ENCODE peak calls at places on chromosomes 1 and 21, in five cellular contexts. B, N, C, E and K are unnamed samples.

GRCh38 chr1:166153641-166154350 is 13.0 kb downstream of the FAM78B start:
- DNase-seq in C (no peak), E (no peak), N (no peak), B (no peak), K (no peak)

GRCh38 chr21:36647279-36648093 is 51.4 kb upstream of the SIM2 start:
- DNase-seq in E (peak; percentile 61), N (no peak), C (peak; percentile 8), B (peak; percentile 57), K (no peak)

GRCh38 chr1:15128520-15129313 is 24.8 kb upstream of the TMEM51 start:
- DNase-seq in B (peak; percentile 86), N (peak; percentile 94), C (peak; percentile 81), E (peak; percentile 76), K (peak; percentile 73)

GRCh38 chr1:41917835-41918449 is 780 bp downstream of the HIVEP3 start:
- DNase-seq in N (peak; percentile 73), E (peak; percentile 54), C (no peak), B (peak; percentile 56), K (peak; percentile 59)

GRCh38 chr1:87208936-87209335 is 119.7 kb upstream of the LMO4 start:
- DNase-seq in N (no peak), E (no peak), C (no peak), B (no peak), K (no peak)

GRCh38 chr1:151406176-151406575 is 6.8 kb downstream of the PSMB4 start:
- DNase-seq in E (no peak), C (no peak), B (no peak), N (no peak), K (no peak)

GRCh38 chr1:211833174-211833820 is 2.7 kb upstream of the LPGAT1 start:
- DNase-seq in E (no peak), B (no peak), N (no peak), C (no peak), K (no peak)

GRCh38 chr1:226656601-226657277 is 82.3 kb downstream of the ITPKB start:
- DNase-seq in B (no peak), N (no peak), C (no peak), E (peak; percentile 74), K (no peak)

GRCh38 chr1:210310562-210310961 is 18.1 kb upstream of the HHAT start:
- DNase-seq in C (no peak), N (no peak), E (no peak), B (no peak), K (no peak)

GRCh38 chr1:187342495-187342894 is 513.7 kb downstream of the PLA2G4A start:
- DNase-seq in E (peak; percentile 61), C (no peak), B (no peak), N (no peak), K (no peak)

GRCh38 chr1:54542962-54543539 is 5.0 kb upstream of the ACOT11 start:
- DNase-seq in B (no peak), E (peak; percentile 45), C (peak; percentile 57), N (no peak), K (no peak)

GRCh38 chr1:163166886-163167555 is 35.7 kb downstream of the RGS5 start:
- DNase-seq in B (no peak), N (no peak), C (no peak), E (peak; percentile 48), K (no peak)

GRCh38 chr21:15804247-15804985 is 74.6 kb downstream of the USP25 start:
- DNase-seq in C (no peak), E (no peak), N (no peak), B (no peak), K (no peak)

GRCh38 chr21:42474043-42474831 is 21.8 kb downstream of the RSPH1 start:
- DNase-seq in C (no peak), N (no peak), B (peak; percentile 71), E (peak; percentile 26), K (no peak)

GRCh38 chr1:173383341-173383740 is 93.8 kb upstream of the PRDX6 start:
- DNase-seq in B (no peak), C (no peak), E (no peak), N (no peak), K (no peak)

GRCh38 chr1:173392895-173393654 is 84.1 kb upstream of the PRDX6 start:
- DNase-seq in B (no peak), C (peak; percentile 77), E (peak; percentile 93), N (no peak), K (no peak)

GRCh38 chr1:173393655-173393993 is 83.5 kb upstream of the PRDX6 start:
- DNase-seq in B (no peak), N (no peak), C (peak; percentile 39), E (peak; percentile 75), K (no peak)

DNA sequence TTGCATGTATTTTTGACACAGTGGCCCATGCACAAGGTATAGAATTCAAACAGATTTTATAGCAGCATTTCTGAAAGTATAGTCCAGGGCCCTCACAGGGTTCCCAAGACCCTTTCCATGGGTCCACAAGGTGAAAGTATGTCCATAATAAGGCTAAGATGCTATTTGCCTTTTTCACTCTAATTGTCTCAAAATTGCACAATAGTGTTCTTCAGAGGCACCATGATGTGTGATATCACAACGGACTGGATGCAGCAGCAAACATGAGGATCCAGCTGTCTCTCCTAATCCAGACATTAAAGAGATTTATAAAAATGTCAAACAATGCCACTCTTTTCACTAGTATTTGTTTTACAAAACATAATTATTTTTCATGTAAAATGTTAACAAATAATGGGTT is 88.8 kb upstream of the PRDX6 start:
- DNase-seq in C (no peak), N (no peak), B (no peak), E (no peak), K (no peak)
- H2BK12ac ChIP-seq in C (no peak overlapping the region), N (no peak overlapping the region), B (no peak overlapping the region), E (no peak overlapping the region), K (no peak overlapping the region)

GRCh38 chr1:33097137-33097611 is 16.2 kb downstream of the AZIN2 start:
- DNase-seq in E (no peak), C (peak; percentile 58), N (peak; percentile 23), B (no peak), K (no peak)

GRCh38 chr1:33098371-33098770 is 17.4 kb downstream of the AZIN2 start:
- DNase-seq in N (no peak), B (no peak), C (no peak), E (peak; percentile 64), K (no peak)

GRCh38 chr1:33097762-33098161 is 16.8 kb downstream of the AZIN2 start:
- DNase-seq in N (peak; percentile 23), B (no peak), E (no peak), C (no peak), K (no peak)

GRCh38 chr1:33094971-33095604 is 14.1 kb downstream of the AZIN2 start:
- DNase-seq in C (peak; percentile 52), E (peak; percentile 74), B (peak; percentile 73), N (peak; percentile 93), K (peak; percentile 73)

DNA sequence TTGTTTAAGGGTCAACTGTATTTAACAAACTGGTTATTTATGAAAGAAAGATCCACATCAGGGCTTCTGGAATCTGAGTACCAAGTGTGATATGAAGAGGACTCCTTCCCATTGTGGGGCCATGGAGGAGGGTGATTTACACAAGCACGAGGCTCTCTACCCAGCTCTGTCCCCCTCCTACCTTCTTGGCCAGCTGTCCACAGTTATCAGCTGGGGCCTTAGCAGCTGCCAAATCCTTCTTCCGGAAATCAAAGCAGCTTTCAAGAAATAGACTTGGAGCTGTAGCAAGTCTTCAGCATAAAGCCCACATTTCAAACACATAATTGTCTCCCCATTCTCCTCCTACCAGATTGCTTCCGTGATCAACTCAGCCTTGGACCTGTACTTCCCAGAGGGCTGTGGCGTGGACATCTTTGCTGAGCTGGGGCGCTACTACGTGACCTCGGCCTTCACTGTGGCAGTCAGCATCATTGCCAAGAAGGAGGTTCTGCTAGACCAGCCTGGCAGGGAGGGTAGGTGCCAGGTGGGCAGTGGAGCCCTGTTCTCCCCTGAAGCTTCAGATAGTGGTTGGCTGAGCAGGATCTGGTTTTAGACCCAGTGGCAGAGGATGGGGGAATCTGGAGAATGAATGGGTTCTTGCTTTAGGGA is 15.5 kb downstream of the AZIN2 start:
- DNase-seq in B (no peak), E (no peak), N (no peak), C (no peak), K (no peak)
- H4K91ac ChIP-seq in B (no peak overlapping the region), E (peak overlapping the region; percentile 77), N (no peak overlapping the region), C (no peak overlapping the region), K (no peak overlapping the region)

GRCh38 chr1:175788586-175789252 is 45.3 kb upstream of the TNR start:
- DNase-seq in N (no peak), C (no peak), E (no peak), B (no peak), K (no peak)

GRCh38 chr1:175797576-175797975 is 54.2 kb upstream of the TNR start:
- DNase-seq in C (no peak), B (peak; percentile 49), N (no peak), E (no peak), K (no peak)

GRCh38 chr1:175793617-175794016 is 50.2 kb upstream of the TNR start:
- DNase-seq in B (no peak), C (no peak), N (no peak), E (no peak), K (no peak)

GRCh38 chr1:175792126-175792525 is 48.7 kb upstream of the TNR start:
- DNase-seq in B (no peak), C (no peak), E (no peak), N (no peak), K (no peak)
- H2BK12ac ChIP-seq in B (no peak overlapping the region), C (no peak overlapping the region), E (no peak overlapping the region), N (no peak overlapping the region), K (no peak overlapping the region)

GRCh38 chr1:94677714-94678113 is 136.2 kb upstream of the F3 start:
- DNase-seq in E (no peak), N (no peak), B (no peak), C (no peak), K (no peak)
- H4K91ac ChIP-seq in E (peak overlapping the region; percentile 52), N (no peak overlapping the region), B (no peak overlapping the region), C (no peak overlapping the region), K (no peak overlapping the region)